ENCODE peak calls at places on chromosomes 3 and 15, in four cellular contexts. S is H1, W is sigmoid colon, N is suprapubic skin. Q is an unnamed sample.

GRCh38 chr3:14175383-14176037 is 2.9 kb downstream of the XPC start:
- DNase-seq in N (no peak), S (no peak), W (no peak), Q (no peak)

GRCh38 chr3:1727242-1727641 is 371.4 kb upstream of the CNTN4 start:
- DNase-seq in W (no peak), S (no peak), N (no peak), Q (no peak)

GRCh38 chr3:140236836-140237476 is 302.0 kb downstream of the CLSTN2 start:
- DNase-seq in S (no peak), W (no peak), N (no peak), Q (no peak)

GRCh38 chr3:5185093-5185673 is 2.3 kb upstream of the EDEM1 start:
- DNase-seq in S (no peak), W (no peak), N (no peak), Q (no peak)

GRCh38 chr3:183315739-183316138 is 62.7 kb downstream of the B3GNT5 start:
- DNase-seq in N (no peak), W (no peak), S (no peak), Q (no peak)

GRCh38 chr15:68924866-68925599 is 5.3 kb upstream of the SPESP1 start:
- DNase-seq in S (peak), N (peak), W (peak), Q (no peak)

GRCh38 chr15:91228391-91228790 is 128.3 kb downstream of the SV2B start:
- DNase-seq in N (no peak), S (no peak), W (no peak), Q (no peak)

GRCh38 chr3:43583481-43583880 is 38.3 kb downstream of the ANO10 start:
- DNase-seq in N (no peak), S (no peak), W (no peak), Q (no peak)

GRCh38 chr3:5022966-5023776 is 43.9 kb downstream of the BHLHE40 start:
- DNase-seq in W (peak), N (no peak), S (no peak), Q (no peak)

GRCh38 chr15:81469154-81469553 is 95.1 kb upstream of the TMC3 start:
- DNase-seq in W (no peak), N (no peak), S (no peak), Q (no peak)

GRCh38 chr3:143970773-143971366 is 753 bp upstream of the DIPK2A start:
- DNase-seq in W (peak), N (peak), S (peak), Q (no peak)

GRCh38 chr15:87591521-87591920 is 665.0 kb downstream of the NTRK3 start:
- DNase-seq in W (no peak), S (no peak), N (no peak), Q (no peak)

DNA sequence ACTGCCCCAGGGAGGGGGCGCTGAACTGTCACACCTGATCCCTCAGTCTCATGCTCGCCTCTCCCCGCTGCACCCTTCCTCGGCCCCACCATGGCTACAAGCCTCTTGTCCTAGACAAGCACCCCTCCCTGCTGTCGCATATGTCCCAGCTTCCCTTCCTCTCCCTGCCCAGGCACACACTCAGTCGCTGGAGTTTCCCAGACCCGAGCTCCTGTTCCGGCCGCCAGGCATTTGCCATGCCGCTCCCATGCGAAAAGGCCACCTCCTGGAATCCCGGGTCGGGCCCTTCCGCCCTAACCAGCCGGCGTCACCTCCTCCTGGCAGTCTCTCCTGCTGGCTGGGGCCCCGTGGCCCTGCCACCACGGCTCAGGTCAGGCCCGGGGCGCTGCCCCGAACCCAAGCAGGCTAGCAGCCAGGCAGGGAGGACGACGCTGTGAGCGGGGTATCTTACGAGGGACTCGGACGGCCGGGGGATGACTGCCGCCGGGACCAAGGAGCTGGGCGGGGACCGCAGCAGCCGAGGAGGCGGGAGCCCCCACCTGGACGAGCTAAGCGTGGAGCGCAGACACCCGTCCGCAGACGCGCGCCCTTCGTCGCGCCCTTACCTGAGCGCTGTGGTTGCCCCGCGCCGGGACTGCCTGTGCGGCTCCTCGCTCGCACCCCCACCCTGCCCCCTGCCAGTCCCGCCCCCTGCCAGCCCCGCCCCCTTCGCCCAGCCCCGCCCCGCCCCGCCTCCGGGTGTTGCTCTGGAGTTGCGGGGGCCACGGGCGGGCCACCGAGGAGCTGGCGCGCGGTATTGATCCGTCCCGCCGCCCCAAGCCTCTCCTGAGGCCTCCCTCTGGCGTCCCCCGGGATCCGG is at the start of gene ALS2CL:
- DNase-seq in W (peak), N (peak), S (peak), Q (no peak)
- H3K27ac ChIP-seq in W (peak), N (peak), S (no peak), Q (peak)

DNA sequence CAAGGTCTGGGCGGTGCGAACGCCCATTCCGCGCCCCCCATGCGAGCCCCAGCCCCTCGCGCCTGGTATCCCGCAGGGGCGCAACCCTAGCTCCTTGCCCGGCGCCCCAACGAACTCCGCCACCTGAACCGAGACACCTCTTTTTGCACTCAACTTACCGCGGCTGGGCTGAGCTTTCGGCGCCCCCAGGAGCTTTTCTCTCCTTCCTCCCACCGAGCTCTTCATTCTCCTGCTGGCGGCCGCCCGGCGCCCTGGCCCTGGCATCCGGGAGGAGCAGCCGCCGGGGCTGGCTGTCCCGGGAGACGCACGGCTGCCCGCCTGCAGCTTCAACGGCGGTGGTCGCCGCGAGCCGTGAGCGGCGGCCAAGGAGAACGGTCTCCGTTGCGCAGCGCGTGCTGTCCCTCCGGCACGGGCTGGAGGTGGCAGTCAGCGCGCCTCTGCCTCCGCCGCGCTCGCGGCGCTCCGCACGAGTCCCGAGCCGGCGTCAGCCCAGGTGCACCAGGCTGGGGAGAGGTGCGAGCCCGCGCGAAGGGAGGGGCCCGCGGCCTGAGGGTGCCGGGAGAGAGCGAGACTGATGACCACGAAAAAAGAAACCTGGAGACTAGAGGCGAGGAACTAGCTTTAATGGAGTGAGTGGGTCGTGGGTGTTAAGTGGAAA is 621.4 kb upstream of the ZNF385D start:
- DNase-seq in N (no peak), W (no peak), S (peak), Q (no peak)
- TF ChIP-seq POLR2AphosphoS5 in N (no peak), W (no peak), S (no peak), Q (no peak)

GRCh38 chr3:148074916-148075315 is 622.8 kb upstream of the AGTR1 start:
- DNase-seq in S (no peak), N (no peak), W (no peak), Q (no peak)

GRCh38 chr3:148077318-148077923 is 620.3 kb upstream of the AGTR1 start:
- DNase-seq in N (no peak), S (no peak), W (no peak), Q (no peak)

GRCh38 chr3:148075829-148076716 is 621.6 kb upstream of the AGTR1 start:
- DNase-seq in N (no peak), S (no peak), W (no peak), Q (no peak)

GRCh38 chr3:148077951-148078350 is 619.8 kb upstream of the AGTR1 start:
- DNase-seq in S (no peak), N (no peak), W (no peak), Q (no peak)

GRCh38 chr3:148074057-148074456 is 623.6 kb upstream of the AGTR1 start:
- DNase-seq in S (no peak), N (no peak), W (no peak), Q (no peak)
- H3K27ac ChIP-seq in S (no peak), N (no peak), W (no peak), Q (no peak)

GRCh38 chr15:101447168-101447533 is 42.4 kb downstream of the PCSK6 start:
- DNase-seq in N (peak), S (no peak), W (peak), Q (no peak)

GRCh38 chr15:101447561-101448071 is 41.9 kb downstream of the PCSK6 start:
- DNase-seq in N (peak), W (no peak), S (no peak), Q (no peak)

GRCh38 chr15:101445562-101446526 is 43.7 kb downstream of the PCSK6 start:
- DNase-seq in S (no peak), N (peak), W (peak), Q (no peak)

GRCh38 chr15:101445109-101445508 is 44.4 kb downstream of the PCSK6 start:
- DNase-seq in N (no peak), W (no peak), S (no peak), Q (no peak)

DNA sequence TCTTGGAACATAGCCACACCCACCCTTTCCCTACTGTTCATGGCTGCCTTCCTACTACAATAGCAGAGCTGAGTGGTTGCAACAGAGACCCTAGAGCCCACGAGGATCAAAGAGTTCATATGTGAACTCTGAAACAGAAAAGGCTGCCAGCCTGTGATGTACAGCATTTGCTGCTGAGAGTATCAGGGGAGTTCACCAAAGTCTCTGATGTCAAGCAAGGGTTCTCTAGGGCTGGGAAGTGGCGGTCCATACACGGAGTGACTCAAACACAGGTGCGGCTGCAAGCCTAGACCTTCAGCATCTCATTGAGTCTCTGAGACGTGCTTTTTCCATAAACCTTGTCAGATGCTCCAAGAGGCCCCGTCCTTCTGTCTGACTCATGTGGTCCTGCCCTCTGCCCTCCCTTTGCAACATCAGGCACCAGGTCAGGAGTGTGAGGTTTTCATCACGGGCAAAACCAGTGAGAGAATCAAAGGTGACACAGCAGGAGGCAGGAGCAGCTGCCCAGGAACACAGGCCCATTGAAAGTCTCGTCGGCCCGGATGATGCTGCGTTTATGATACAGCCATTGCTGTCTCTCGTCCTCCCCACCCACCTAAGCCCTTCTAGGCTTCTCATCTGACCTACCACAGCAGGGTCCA is 42.9 kb downstream of the PCSK6 start:
- DNase-seq in W (peak), N (no peak), S (no peak), Q (no peak)
- TF ChIP-seq POLR2AphosphoS5 in W (no peak), N (no peak), S (no peak), Q (no peak)

DNA sequence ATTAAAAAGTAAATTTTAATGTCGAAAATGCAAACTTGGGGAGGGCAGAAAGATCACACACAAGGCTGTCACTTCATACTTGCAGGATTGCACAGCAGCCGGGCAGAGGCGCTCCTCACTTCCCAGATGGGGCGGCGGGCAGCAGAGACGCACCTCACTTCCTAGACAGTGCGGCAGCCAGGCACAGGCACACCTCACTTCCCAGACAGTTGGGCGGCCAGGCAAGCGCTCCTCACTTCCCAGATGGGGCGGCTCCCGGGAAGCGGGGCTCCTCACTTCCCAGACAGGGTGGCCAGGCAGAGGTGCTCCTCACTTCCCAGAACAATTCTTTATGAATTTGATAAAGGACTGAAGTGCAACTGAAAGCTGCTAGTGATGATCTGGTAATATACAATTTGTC is 21.2 kb downstream of the RLBP1 start:
- DNase-seq in W (no peak), N (no peak), S (no peak), Q (no peak)
- H3K27ac ChIP-seq in W (peak), N (no peak), S (no peak), Q (no peak)

DNA sequence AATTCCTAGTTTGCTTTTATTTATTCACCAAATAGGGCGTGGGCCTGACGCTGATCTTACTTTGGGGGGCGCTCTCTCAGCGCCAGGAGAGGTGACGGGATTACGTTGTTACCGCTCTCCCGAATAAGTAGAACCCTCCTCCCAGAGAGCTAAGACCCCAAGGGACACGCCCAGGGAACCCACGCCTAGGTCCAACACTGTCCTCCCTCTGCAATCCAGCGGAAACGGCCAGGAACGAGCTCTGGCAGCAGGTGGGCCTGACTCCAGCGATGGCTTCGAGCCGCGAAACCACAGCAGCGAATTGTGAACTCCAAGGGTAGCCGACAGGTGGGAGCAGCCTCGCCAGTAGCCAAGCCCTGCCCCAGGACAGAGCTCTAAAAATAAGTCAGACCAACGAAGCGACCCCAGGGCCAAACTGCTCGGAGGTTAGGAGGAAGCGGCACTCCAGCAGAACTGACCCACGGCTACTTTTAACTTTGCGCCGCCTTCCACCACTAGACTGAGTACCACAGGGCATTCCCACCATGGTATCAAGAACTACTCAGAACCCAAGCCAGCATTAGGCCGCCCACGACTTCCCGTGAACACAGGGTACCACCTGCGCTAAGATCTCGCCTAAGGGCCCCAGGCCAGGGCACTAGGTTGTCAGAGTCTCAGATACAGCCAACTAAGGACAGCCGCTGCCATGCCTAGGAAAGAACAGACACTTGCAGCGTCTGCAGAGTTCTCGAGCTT is 1.6 kb upstream of the SIN3A start:
- DNase-seq in S (peak), W (peak), N (peak), Q (no peak)
- TF ChIP-seq POLR2AphosphoS5 in S (peak), W (no peak), N (no peak), Q (no peak)

GRCh38 chr15:75109021-75109690 is 85.8 kb downstream of the PPCDC start:
- DNase-seq in W (no peak), S (no peak), N (no peak), Q (no peak)
- H3K27ac ChIP-seq in W (no peak), S (no peak), N (no peak), Q (no peak)

GRCh38 chr15:31326729-31327673 is at the start of gene KLF13:
- DNase-seq in N (no peak), W (peak), S (no peak), Q (no peak)
- TF ChIP-seq POLR2AphosphoS5 in N (no peak), W (peak), S (no peak), Q (no peak)

GRCh38 chr3:196273655-196274054 is 13.9 kb downstream of the PCYT1A start:
- DNase-seq in S (no peak), W (no peak), N (no peak), Q (no peak)

GRCh38 chr3:196275126-196275525 is 12.4 kb downstream of the PCYT1A start:
- DNase-seq in N (no peak), S (no peak), W (no peak), Q (no peak)

GRCh38 chr3:196274585-196274984 is 12.9 kb downstream of the PCYT1A start:
- DNase-seq in S (no peak), N (no peak), W (no peak), Q (no peak)

GRCh38 chr3:196270499-196270898 is 17.0 kb downstream of the PCYT1A start:
- DNase-seq in W (no peak), N (no peak), S (no peak), Q (no peak)

DNA sequence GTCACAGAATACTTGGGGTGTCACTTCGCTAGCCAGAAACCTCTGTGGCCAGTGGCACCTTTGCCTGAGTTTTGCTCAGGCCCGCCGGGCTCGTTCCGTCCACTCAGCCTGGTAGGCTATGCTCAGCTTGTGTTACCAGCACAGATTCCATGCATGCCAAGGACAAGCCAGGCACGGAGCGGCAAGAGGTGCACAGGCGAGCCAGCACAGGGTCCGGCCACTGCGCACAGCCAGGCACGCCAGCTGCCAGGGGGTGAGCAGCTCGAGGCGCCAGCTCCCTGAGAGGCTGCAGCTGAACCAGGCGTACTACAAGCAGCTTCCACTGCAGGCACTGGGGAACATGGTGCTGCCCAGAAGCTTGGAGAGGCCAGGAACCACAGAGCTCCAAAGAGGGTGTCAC is 14.7 kb downstream of the PCYT1A start:
- DNase-seq in N (no peak), W (no peak), S (no peak), Q (no peak)
- H3K27ac ChIP-seq in N (no peak), W (no peak), S (peak), Q (no peak)

GRCh38 chr15:52005748-52006701 is 13.0 kb upstream of the MAPK6 start:
- DNase-seq in S (no peak), N (no peak), W (no peak), Q (no peak)

GRCh38 chr15:52006702-52007340 is 12.2 kb upstream of the MAPK6 start:
- DNase-seq in S (no peak), W (no peak), N (no peak), Q (no peak)

GRCh38 chr15:52010633-52011595 is 8.1 kb upstream of the MAPK6 start:
- DNase-seq in N (no peak), S (no peak), W (peak), Q (no peak)

GRCh38 chr15:52008326-52008697 is 10.7 kb upstream of the MAPK6 start:
- DNase-seq in N (no peak), W (no peak), S (no peak), Q (no peak)

DNA sequence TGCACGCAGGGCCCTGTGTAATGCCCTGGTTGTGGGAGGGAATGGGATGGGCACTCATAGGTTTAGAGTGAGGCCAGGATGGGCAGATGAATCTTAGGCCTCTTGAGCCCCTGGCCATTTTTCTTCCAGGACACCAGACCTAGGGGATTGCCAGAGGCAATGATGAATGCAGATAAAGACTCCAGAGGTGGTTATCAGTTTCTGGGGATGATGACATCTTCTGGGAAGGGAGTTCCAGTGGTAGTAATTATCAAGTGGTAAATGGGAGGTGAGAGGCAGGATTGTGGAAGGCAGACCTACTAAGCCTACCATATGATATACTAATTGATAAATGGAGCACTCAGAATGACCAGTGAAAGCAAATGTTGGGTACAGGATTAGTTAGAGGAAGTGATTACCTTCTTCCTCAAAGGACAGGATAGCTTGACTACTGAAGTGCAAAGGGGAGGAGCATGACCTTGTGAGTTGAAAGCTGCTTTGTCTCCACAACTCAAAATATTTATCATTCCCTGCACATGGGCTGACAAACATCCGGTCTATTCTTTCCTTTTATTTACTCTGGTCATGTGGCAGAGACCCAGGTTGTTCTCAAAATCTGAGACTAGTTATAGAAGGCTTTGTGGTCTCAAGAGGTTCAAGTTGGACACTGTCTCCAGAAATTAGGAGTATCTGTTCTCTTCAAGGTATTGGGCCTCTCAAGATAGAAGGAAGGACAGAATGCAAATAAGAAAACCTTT is 10.2 kb upstream of the MAPK6 start:
- DNase-seq in W (no peak), S (no peak), N (no peak), Q (no peak)
- TF ChIP-seq POLR2AphosphoS5 in W (no peak), S (no peak), N (no peak), Q (no peak)